ENCODE peak calls at places on chromosomes 2 and 18, in seven cellular contexts. One of them, this sample, is unnamed. For H3K27me3, the result is how much of the 10 kb centered on the place peaks cover.

GRCh38 chr18:22983175-22983574 is 50.0 kb downstream of the RBBP8 start:
- DNase-seq in astrocyte: peak
- DNase-seq in colonic mucosa: no peak
- DNase-seq in SK-N-SH: peak
- DNase-seq in prostate gland: no peak
- DNase-seq in HepG2: peak
- DNase-seq in left ventricle myocardium inferior: no peak
- DNase-seq in this sample: peak

GRCh38 chr2:4533806-4534205 is 830.4 kb downstream of the DCDC2C start:
- DNase-seq in prostate gland: peak
- DNase-seq in HepG2: no peak
- DNase-seq in left ventricle myocardium inferior: no peak
- DNase-seq in SK-N-SH: no peak
- DNase-seq in colonic mucosa: no peak
- DNase-seq in astrocyte: no peak
- DNase-seq in this sample: no peak

GRCh38 chr18:49464718-49465598 is 4.5 kb upstream of the DYM start:
- DNase-seq in astrocyte: no peak
- DNase-seq in HepG2: no peak
- DNase-seq in left ventricle myocardium inferior: no peak
- DNase-seq in SK-N-SH: no peak
- DNase-seq in prostate gland: no peak
- DNase-seq in colonic mucosa: no peak
- DNase-seq in this sample: no peak

GRCh38 chr18:58230438-58231179 is 186.6 kb downstream of the NEDD4L start:
- DNase-seq in prostate gland: peak
- DNase-seq in colonic mucosa: peak
- DNase-seq in HepG2: no peak
- DNase-seq in astrocyte: no peak
- DNase-seq in left ventricle myocardium inferior: no peak
- DNase-seq in SK-N-SH: no peak
- DNase-seq in this sample: peak

GRCh38 chr2:55119711-55120487 is 69.6 kb upstream of the RTN4 start:
- DNase-seq in left ventricle myocardium inferior: no peak
- DNase-seq in colonic mucosa: no peak
- DNase-seq in astrocyte: no peak
- DNase-seq in SK-N-SH: no peak
- DNase-seq in HepG2: no peak
- DNase-seq in prostate gland: no peak
- DNase-seq in this sample: no peak

GRCh38 chr2:177129610-177130009 is 83.0 kb upstream of the HNRNPA3 start:
- DNase-seq in left ventricle myocardium inferior: no peak
- DNase-seq in SK-N-SH: no peak
- DNase-seq in HepG2: no peak
- DNase-seq in prostate gland: no peak
- DNase-seq in astrocyte: no peak
- DNase-seq in colonic mucosa: no peak
- DNase-seq in this sample: no peak

GRCh38 chr2:68828887-68829708 is 42.1 kb downstream of the BMP10 start:
- DNase-seq in SK-N-SH: peak
- DNase-seq in astrocyte: peak
- DNase-seq in prostate gland: peak
- DNase-seq in colonic mucosa: peak
- DNase-seq in HepG2: peak
- DNase-seq in left ventricle myocardium inferior: peak
- DNase-seq in this sample: peak

GRCh38 chr2:136767030-136767429 is 1.7 kb downstream of the THSD7B start:
- DNase-seq in SK-N-SH: no peak
- DNase-seq in astrocyte: no peak
- DNase-seq in colonic mucosa: no peak
- DNase-seq in left ventricle myocardium inferior: no peak
- DNase-seq in prostate gland: no peak
- DNase-seq in HepG2: no peak
- DNase-seq in this sample: no peak

GRCh38 chr18:38751897-38752296 is 1186.3 kb upstream of the CELF4 start:
- DNase-seq in SK-N-SH: no peak
- DNase-seq in colonic mucosa: no peak
- DNase-seq in astrocyte: no peak
- DNase-seq in prostate gland: peak
- DNase-seq in left ventricle myocardium inferior: no peak
- DNase-seq in HepG2: no peak
- DNase-seq in this sample: peak

GRCh38 chr2:53508667-53509066 is 258.9 kb upstream of the CHAC2 start:
- DNase-seq in HepG2: no peak
- DNase-seq in left ventricle myocardium inferior: no peak
- DNase-seq in prostate gland: no peak
- DNase-seq in astrocyte: no peak
- DNase-seq in colonic mucosa: no peak
- DNase-seq in SK-N-SH: no peak
- DNase-seq in this sample: no peak

GRCh38 chr2:83873110-83873509 is 586.0 kb downstream of the SUCLG1 start:
- DNase-seq in prostate gland: no peak
- DNase-seq in astrocyte: no peak
- DNase-seq in SK-N-SH: no peak
- DNase-seq in colonic mucosa: no peak
- DNase-seq in left ventricle myocardium inferior: no peak
- DNase-seq in HepG2: no peak
- DNase-seq in this sample: no peak

GRCh38 chr2:151544449-151544848 is 134.7 kb downstream of the RIF1 start:
- DNase-seq in HepG2: no peak
- DNase-seq in prostate gland: no peak
- DNase-seq in astrocyte: no peak
- DNase-seq in SK-N-SH: no peak
- DNase-seq in left ventricle myocardium inferior: no peak
- DNase-seq in colonic mucosa: no peak
- DNase-seq in this sample: no peak

GRCh38 chr2:224650815-224651439 is 65.2 kb downstream of the CCDC195 start:
- DNase-seq in prostate gland: peak
- DNase-seq in HepG2: peak
- DNase-seq in colonic mucosa: peak
- DNase-seq in left ventricle myocardium inferior: no peak
- DNase-seq in SK-N-SH: peak
- DNase-seq in astrocyte: peak
- DNase-seq in this sample: peak

GRCh38 chr2:555164-555922 is 121.9 kb downstream of the TMEM18 start:
- DNase-seq in SK-N-SH: peak
- DNase-seq in left ventricle myocardium inferior: no peak
- DNase-seq in colonic mucosa: no peak
- DNase-seq in astrocyte: no peak
- DNase-seq in HepG2: no peak
- DNase-seq in prostate gland: peak
- DNase-seq in this sample: no peak

GRCh38 chr18:5630057-5630765 is 86.4 kb upstream of the EPB41L3 start:
- DNase-seq in HepG2: no peak
- DNase-seq in left ventricle myocardium inferior: peak
- DNase-seq in colonic mucosa: peak
- DNase-seq in astrocyte: no peak
- DNase-seq in prostate gland: peak
- DNase-seq in SK-N-SH: peak
- DNase-seq in this sample: peak

GRCh38 chr2:158795110-158795924 is at the start of gene DAPL1:
- DNase-seq in SK-N-SH: peak
- DNase-seq in prostate gland: no peak
- DNase-seq in colonic mucosa: no peak
- DNase-seq in astrocyte: no peak
- DNase-seq in HepG2: no peak
- DNase-seq in left ventricle myocardium inferior: no peak
- DNase-seq in this sample: peak

DNA sequence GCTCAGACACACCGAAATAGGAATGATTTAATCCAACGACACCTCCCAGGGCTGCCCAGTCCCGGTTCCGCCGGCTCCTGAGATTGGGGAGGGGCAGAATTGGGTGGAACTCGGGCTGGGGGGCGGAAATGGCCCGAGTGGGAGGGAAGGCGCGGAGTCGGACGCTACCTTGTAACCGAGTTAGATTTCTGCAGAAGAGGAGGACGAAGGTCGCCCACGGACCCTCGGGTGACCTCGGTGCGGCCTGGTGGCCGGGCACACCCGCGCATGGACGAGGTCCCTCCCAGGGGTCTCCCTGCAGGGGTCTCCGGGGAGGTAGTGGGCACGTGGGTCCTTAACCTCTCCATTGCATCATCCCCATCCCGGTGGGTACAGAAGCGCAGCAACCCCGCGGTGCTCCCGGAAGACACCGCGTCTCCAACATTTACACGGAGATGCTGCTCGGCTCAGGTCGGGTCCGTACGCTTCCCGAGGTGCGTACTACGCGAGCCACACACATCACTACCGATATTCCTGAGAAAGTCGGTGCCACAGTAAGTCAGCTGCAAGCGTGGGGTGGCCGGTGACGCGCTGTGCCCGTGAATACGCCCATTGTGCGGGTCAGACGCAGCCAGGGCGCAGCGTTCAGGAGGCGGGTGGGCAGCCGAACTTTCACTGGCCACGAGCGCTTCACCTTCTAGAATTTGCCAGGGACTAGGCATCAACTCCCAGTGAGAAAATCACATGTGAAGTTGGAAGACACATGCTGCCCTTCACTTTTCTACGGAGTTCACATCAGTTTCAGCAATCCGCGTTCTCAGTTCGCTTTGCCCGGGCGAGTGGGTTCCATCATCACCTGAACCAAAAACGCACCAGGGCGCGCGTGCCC is 3.0 kb downstream of the ZNF516 start:
- DNase-seq in colonic mucosa: peak
- DNase-seq in HepG2: no peak
- DNase-seq in astrocyte: peak
- DNase-seq in left ventricle myocardium inferior: no peak
- DNase-seq in SK-N-SH: peak
- DNase-seq in prostate gland: peak
- DNase-seq in this sample: no peak
- H3K27me3 ChIP-seq in colonic mucosa: under half
- H3K27me3 ChIP-seq in HepG2: under half
- H3K27me3 ChIP-seq in astrocyte: under half
- H3K27me3 ChIP-seq in left ventricle myocardium inferior: under half
- H3K27me3 ChIP-seq in SK-N-SH: under half
- H3K27me3 ChIP-seq in prostate gland: under half
- H3K27me3 ChIP-seq in this sample: under half

DNA sequence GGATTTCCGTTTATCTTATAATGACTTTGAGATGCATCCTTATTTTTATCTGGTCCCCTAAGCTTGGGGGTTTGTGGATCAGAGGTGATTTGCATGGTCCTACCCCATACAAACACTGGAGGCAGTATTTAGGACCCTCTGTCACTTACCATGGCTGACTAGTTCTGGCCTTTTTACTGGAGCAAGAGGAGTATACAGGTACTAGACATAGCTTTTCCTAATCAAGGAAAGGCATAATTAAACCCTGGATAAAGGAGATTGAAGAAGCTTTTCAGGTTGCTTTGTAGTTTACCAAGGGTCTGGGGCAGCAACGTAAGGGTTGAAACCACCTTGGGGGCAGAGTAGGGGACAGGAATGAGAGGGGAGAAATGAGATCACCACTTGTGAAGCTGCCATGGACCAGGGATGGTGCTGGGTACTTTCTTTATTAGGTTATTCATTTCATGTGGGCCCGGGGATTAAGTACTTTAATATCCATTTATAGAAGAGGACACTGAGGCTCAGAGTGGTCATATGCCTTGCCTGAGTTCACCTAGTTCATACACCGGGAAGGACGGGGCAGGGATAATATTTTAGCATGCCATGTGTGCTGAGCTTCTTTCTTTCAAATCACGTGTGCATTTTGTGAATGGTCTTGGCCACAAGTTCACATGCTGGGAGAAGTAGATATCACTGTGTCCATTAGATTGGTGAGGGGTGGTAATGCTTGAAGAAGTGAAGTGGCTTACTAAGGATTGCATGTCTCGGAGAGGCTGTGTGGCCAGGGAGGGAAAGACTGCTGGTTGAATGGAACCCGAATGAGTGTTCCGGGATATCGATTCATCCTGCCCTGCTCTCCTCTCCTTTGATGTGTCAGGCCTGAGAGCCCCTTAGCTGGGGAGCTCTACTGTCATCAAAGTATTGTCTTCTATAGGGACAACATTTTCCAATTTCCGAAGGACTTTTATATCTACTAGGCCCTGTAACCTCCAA is 186.9 kb downstream of the MYCN start:
- DNase-seq in astrocyte: no peak
- DNase-seq in colonic mucosa: peak
- DNase-seq in left ventricle myocardium inferior: no peak
- DNase-seq in SK-N-SH: no peak
- DNase-seq in prostate gland: no peak
- DNase-seq in HepG2: no peak
- DNase-seq in this sample: no peak
- TF ChIP-seq CTCF in astrocyte: no peak
- TF ChIP-seq CTCF in colonic mucosa: no peak
- TF ChIP-seq CTCF in left ventricle myocardium inferior: no peak
- TF ChIP-seq CTCF in SK-N-SH: no peak
- TF ChIP-seq CTCF in prostate gland: no peak
- TF ChIP-seq CTCF in HepG2: no peak
- TF ChIP-seq CTCF in this sample: no peak

DNA sequence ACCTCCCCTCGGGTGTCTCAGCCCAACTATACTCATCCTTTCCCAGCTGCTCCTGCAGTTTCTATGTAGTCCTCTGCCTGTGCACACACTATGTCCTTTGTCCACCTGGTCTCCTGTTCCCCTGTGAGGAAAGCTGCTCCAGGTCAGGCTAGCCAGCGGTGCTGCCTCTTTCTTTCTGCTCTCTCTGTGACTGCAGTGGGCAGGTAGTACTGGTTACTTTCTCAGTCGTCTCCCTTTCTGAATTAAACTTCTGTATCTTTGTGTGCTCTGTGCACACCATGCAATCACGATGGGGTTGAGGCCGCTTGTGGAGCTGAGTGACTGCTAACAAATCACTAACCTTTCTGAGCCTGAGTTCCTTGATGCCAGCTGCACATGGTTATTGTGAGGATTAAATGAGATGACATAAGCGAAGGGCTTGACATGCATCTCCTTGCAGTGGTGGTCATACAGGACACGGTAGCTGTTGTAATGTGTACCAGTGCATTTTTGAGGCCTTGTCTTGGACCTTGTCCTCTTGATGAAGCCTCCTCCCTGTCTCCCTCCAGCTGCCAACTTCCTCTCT is 3.5 kb downstream of the FARP2 start:
- DNase-seq in prostate gland: no peak
- DNase-seq in colonic mucosa: peak
- DNase-seq in astrocyte: no peak
- DNase-seq in SK-N-SH: no peak
- DNase-seq in HepG2: peak
- DNase-seq in left ventricle myocardium inferior: no peak
- DNase-seq in this sample: no peak
- H3K4me3 ChIP-seq in prostate gland: no peak
- H3K4me3 ChIP-seq in colonic mucosa: no peak
- H3K4me3 ChIP-seq in astrocyte: no peak
- H3K4me3 ChIP-seq in SK-N-SH: no peak
- H3K4me3 ChIP-seq in HepG2: peak
- H3K4me3 ChIP-seq in left ventricle myocardium inferior: no peak
- H3K4me3 ChIP-seq in this sample: no peak

DNA sequence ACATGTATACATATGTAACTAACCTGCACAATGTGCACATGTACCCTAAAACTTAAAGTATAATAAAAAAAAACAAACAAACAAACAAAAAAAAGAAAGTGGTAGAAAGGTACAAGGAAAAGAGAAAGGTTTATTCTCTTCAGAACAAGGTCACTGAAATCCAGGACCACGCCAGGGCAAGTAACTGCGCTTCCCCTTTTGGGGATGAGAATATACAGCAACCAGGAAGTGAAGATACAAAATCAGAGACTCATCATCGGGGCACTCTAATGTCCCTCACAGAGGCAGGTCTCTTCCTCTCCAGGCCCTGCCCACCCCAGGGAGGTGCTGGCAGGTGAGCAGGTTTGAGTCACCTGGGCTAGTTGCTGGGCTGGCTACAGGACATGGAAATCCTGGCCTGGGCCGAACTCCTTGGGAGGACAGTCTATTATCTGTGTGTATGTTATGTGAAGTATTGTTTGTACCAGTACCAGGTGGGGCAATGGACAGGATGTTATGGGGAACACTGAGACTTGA is 100.4 kb upstream of the GPR45 start:
- DNase-seq in left ventricle myocardium inferior: no peak
- DNase-seq in prostate gland: peak
- DNase-seq in HepG2: no peak
- DNase-seq in colonic mucosa: no peak
- DNase-seq in astrocyte: no peak
- DNase-seq in SK-N-SH: no peak
- DNase-seq in this sample: no peak
- H3K27me3 ChIP-seq in left ventricle myocardium inferior: half or more
- H3K27me3 ChIP-seq in prostate gland: under half
- H3K27me3 ChIP-seq in HepG2: under half
- H3K27me3 ChIP-seq in colonic mucosa: under half
- H3K27me3 ChIP-seq in astrocyte: under half
- H3K27me3 ChIP-seq in SK-N-SH: under half
- H3K27me3 ChIP-seq in this sample: under half

This sample was measured in bronchial epithelial cell.